ENCODE peak calls at places on chromosomes 16 and 17, in five cellular contexts. D, S, H, P and Z are unnamed samples.

GRCh38 chr16:89401641-89402445 is 88.5 kb downstream of the ANKRD11 start:
- DNase-seq in H (no peak), D (no peak), S (no peak), P (no peak), Z (no peak)

GRCh38 chr17:82938486-82939212 is 98.8 kb upstream of the ZNF750 start:
- DNase-seq in D (no peak), P (no peak), H (no peak), S (no peak), Z (no peak)

GRCh38 chr16:11399261-11399831 is 54.1 kb downstream of the RMI2 start:
- DNase-seq in D (no peak), S (no peak), H (no peak), P (no peak), Z (no peak)

GRCh38 chr16:71895679-71896385 is 501 bp downstream of the IST1 start:
- DNase-seq in P (no peak), D (no peak), H (peak), S (no peak), Z (peak)

GRCh38 chr17:48155889-48156670 is 48.5 kb downstream of the SNX11 start:
- DNase-seq in H (no peak), P (no peak), S (peak), D (peak), Z (no peak)

GRCh38 chr17:58254803-58255202 is 16.4 kb downstream of the LPO start:
- DNase-seq in S (no peak), H (no peak), P (no peak), D (no peak), Z (no peak)

GRCh38 chr17:60599220-60599619 is 773 bp upstream of the PPM1D start:
- DNase-seq in P (no peak), S (no peak), D (no peak), H (no peak), Z (no peak)

GRCh38 chr17:49260011-49260921 is 29.7 kb upstream of the PHOSPHO1 start:
- DNase-seq in H (peak), S (no peak), P (no peak), D (peak), Z (peak)

GRCh38 chr16:50509521-50510341 is 38.5 kb upstream of the NKD1 start:
- DNase-seq in S (no peak), P (no peak), H (no peak), D (peak), Z (no peak)

GRCh38 chr17:1010586-1010985 is 13.7 kb downstream of the TIMM22 start:
- DNase-seq in D (no peak), H (no peak), S (no peak), P (no peak), Z (no peak)

GRCh38 chr16:67781548-67781921 is 24.8 kb downstream of the RANBP10 start:
- DNase-seq in S (no peak), H (no peak), P (no peak), D (no peak), Z (no peak)

GRCh38 chr17:48749621-48750553 is 21.3 kb upstream of the HOXB13 start:
- DNase-seq in H (no peak), P (no peak), S (no peak), D (peak), Z (no peak)

GRCh38 chr16:1870365-1871082 is 1.4 kb downstream of the MEIOB start:
- DNase-seq in P (peak), S (peak), D (no peak), H (no peak), Z (no peak)

GRCh38 chr17:47702391-47702995 is 8.5 kb downstream of the TBKBP1 start:
- DNase-seq in P (no peak), H (no peak), S (no peak), D (no peak), Z (no peak)

GRCh38 chr17:60086822-60087591 is 8.3 kb upstream of the HEATR6 start:
- DNase-seq in H (no peak), P (no peak), S (no peak), D (peak), Z (no peak)

GRCh38 chr16:83799336-83799735 is 8.4 kb upstream of the HSBP1 start:
- DNase-seq in D (no peak), P (no peak), H (no peak), S (no peak), Z (no peak)

GRCh38 chr16:75244225-75244792 is 7.1 kb downstream of the BCAR1 start:
- DNase-seq in H (no peak), S (no peak), D (no peak), P (no peak), Z (no peak)

GRCh38 chr17:61139219-61139618 is 260.4 kb upstream of the TBX2 start:
- DNase-seq in P (no peak), S (no peak), D (no peak), H (peak), Z (peak)

GRCh38 chr17:19316756-19317358 is 45.7 kb downstream of the B9D1 start:
- DNase-seq in P (no peak), S (no peak), H (no peak), D (no peak), Z (no peak)

GRCh38 chr17:83035722-83036121 is 43.7 kb upstream of the METRNL start:
- DNase-seq in D (no peak), S (no peak), P (no peak), H (no peak), Z (no peak)

GRCh38 chr17:32289454-32289853 is 23.8 kb downstream of the RHBDL3 start:
- DNase-seq in H (no peak), S (no peak), P (no peak), D (peak), Z (no peak)